ENCODE peak calls at places on chromosome 10, in ten cellular contexts. One of them, this sample, is unnamed.

GRCh38 chr10:84193846-84194423 is 402 bp upstream of the CDHR1 start:
- DNase-seq in IMR-90: no peak
- DNase-seq in GM13977: no peak
- DNase-seq in ELF-1: no peak
- DNase-seq in body of pancreas: no peak
- DNase-seq in activated CD4-positive, CD25-positive, alpha-beta regulatory T cell treated with anti-CD3 and anti-CD28 coated beads, Interleukin-2, amount 50 U/mL, for 72 hours: no peak
- DNase-seq in dorsolateral prefrontal cortex: no peak
- DNase-seq in midbrain: no peak
- DNase-seq in ureter: no peak
- DNase-seq in left colon: no peak
- DNase-seq in this sample: peak

GRCh38 chr10:49252313-49253034 is 46.5 kb upstream of the C10orf71 start:
- DNase-seq in IMR-90: no peak
- DNase-seq in GM13977: no peak
- DNase-seq in ELF-1: no peak
- DNase-seq in body of pancreas: no peak
- DNase-seq in activated CD4-positive, CD25-positive, alpha-beta regulatory T cell treated with anti-CD3 and anti-CD28 coated beads, Interleukin-2, amount 50 U/mL, for 72 hours: no peak
- DNase-seq in dorsolateral prefrontal cortex: no peak
- DNase-seq in midbrain: no peak
- DNase-seq in ureter: no peak
- DNase-seq in left colon: no peak
- DNase-seq in this sample: no peak

GRCh38 chr10:75542902-75543301 is 111.5 kb downstream of the LRMDA start:
- DNase-seq in IMR-90: no peak
- DNase-seq in GM13977: no peak
- DNase-seq in ELF-1: peak
- DNase-seq in body of pancreas: peak
- DNase-seq in activated CD4-positive, CD25-positive, alpha-beta regulatory T cell treated with anti-CD3 and anti-CD28 coated beads, Interleukin-2, amount 50 U/mL, for 72 hours: no peak
- DNase-seq in dorsolateral prefrontal cortex: no peak
- DNase-seq in midbrain: no peak
- DNase-seq in ureter: no peak
- DNase-seq in left colon: peak
- DNase-seq in this sample: no peak

GRCh38 chr10:1402821-1403507 is 334.4 kb downstream of the ADARB2 start:
- DNase-seq in IMR-90: no peak
- DNase-seq in GM13977: no peak
- DNase-seq in ELF-1: no peak
- DNase-seq in body of pancreas: no peak
- DNase-seq in activated CD4-positive, CD25-positive, alpha-beta regulatory T cell treated with anti-CD3 and anti-CD28 coated beads, Interleukin-2, amount 50 U/mL, for 72 hours: no peak
- DNase-seq in dorsolateral prefrontal cortex: no peak
- DNase-seq in midbrain: no peak
- DNase-seq in ureter: peak
- DNase-seq in left colon: no peak
- DNase-seq in this sample: no peak

GRCh38 chr10:123648595-123648994 is 17.6 kb upstream of the GPR26 start:
- DNase-seq in IMR-90: no peak
- DNase-seq in GM13977: no peak
- DNase-seq in ELF-1: no peak
- DNase-seq in body of pancreas: no peak
- DNase-seq in activated CD4-positive, CD25-positive, alpha-beta regulatory T cell treated with anti-CD3 and anti-CD28 coated beads, Interleukin-2, amount 50 U/mL, for 72 hours: no peak
- DNase-seq in dorsolateral prefrontal cortex: no peak
- DNase-seq in midbrain: no peak
- DNase-seq in ureter: peak
- DNase-seq in left colon: no peak
- DNase-seq in this sample: no peak

GRCh38 chr10:132541129-132541528 is 3.5 kb downstream of the INPP5A start:
- DNase-seq in IMR-90: no peak
- DNase-seq in GM13977: no peak
- DNase-seq in ELF-1: no peak
- DNase-seq in body of pancreas: no peak
- DNase-seq in activated CD4-positive, CD25-positive, alpha-beta regulatory T cell treated with anti-CD3 and anti-CD28 coated beads, Interleukin-2, amount 50 U/mL, for 72 hours: no peak
- DNase-seq in dorsolateral prefrontal cortex: no peak
- DNase-seq in midbrain: no peak
- DNase-seq in ureter: no peak
- DNase-seq in left colon: peak
- DNase-seq in this sample: no peak

GRCh38 chr10:86642499-86642898 is 11.8 kb upstream of the OPN4 start:
- DNase-seq in IMR-90: peak
- DNase-seq in GM13977: no peak
- DNase-seq in ELF-1: no peak
- DNase-seq in body of pancreas: no peak
- DNase-seq in activated CD4-positive, CD25-positive, alpha-beta regulatory T cell treated with anti-CD3 and anti-CD28 coated beads, Interleukin-2, amount 50 U/mL, for 72 hours: no peak
- DNase-seq in dorsolateral prefrontal cortex: no peak
- DNase-seq in midbrain: no peak
- DNase-seq in ureter: no peak
- DNase-seq in left colon: no peak
- DNase-seq in this sample: no peak

GRCh38 chr10:118557946-118558345 is 37.5 kb downstream of the PRLHR start:
- DNase-seq in IMR-90: no peak
- DNase-seq in GM13977: no peak
- DNase-seq in ELF-1: peak
- DNase-seq in body of pancreas: no peak
- DNase-seq in activated CD4-positive, CD25-positive, alpha-beta regulatory T cell treated with anti-CD3 and anti-CD28 coated beads, Interleukin-2, amount 50 U/mL, for 72 hours: no peak
- DNase-seq in dorsolateral prefrontal cortex: no peak
- DNase-seq in midbrain: no peak
- DNase-seq in ureter: no peak
- DNase-seq in left colon: no peak
- DNase-seq in this sample: no peak

GRCh38 chr10:63464402-63465292 is 1.1 kb downstream of the JMJD1C start:
- DNase-seq in IMR-90: peak
- DNase-seq in GM13977: peak
- DNase-seq in ELF-1: no peak
- DNase-seq in body of pancreas: no peak
- DNase-seq in activated CD4-positive, CD25-positive, alpha-beta regulatory T cell treated with anti-CD3 and anti-CD28 coated beads, Interleukin-2, amount 50 U/mL, for 72 hours: no peak
- DNase-seq in dorsolateral prefrontal cortex: no peak
- DNase-seq in midbrain: peak
- DNase-seq in ureter: no peak
- DNase-seq in left colon: no peak
- DNase-seq in this sample: no peak

GRCh38 chr10:51176976-51177690 is 102.8 kb downstream of the PRKG1 start:
- DNase-seq in IMR-90: peak
- DNase-seq in GM13977: no peak
- DNase-seq in ELF-1: no peak
- DNase-seq in body of pancreas: no peak
- DNase-seq in activated CD4-positive, CD25-positive, alpha-beta regulatory T cell treated with anti-CD3 and anti-CD28 coated beads, Interleukin-2, amount 50 U/mL, for 72 hours: no peak
- DNase-seq in dorsolateral prefrontal cortex: no peak
- DNase-seq in midbrain: no peak
- DNase-seq in ureter: no peak
- DNase-seq in left colon: no peak
- DNase-seq in this sample: no peak

GRCh38 chr10:61120805-61121204 is 176.8 kb upstream of the RHOBTB1 start:
- DNase-seq in IMR-90: no peak
- DNase-seq in GM13977: no peak
- DNase-seq in ELF-1: no peak
- DNase-seq in body of pancreas: no peak
- DNase-seq in activated CD4-positive, CD25-positive, alpha-beta regulatory T cell treated with anti-CD3 and anti-CD28 coated beads, Interleukin-2, amount 50 U/mL, for 72 hours: no peak
- DNase-seq in dorsolateral prefrontal cortex: no peak
- DNase-seq in midbrain: no peak
- DNase-seq in ureter: no peak
- DNase-seq in left colon: no peak
- DNase-seq in this sample: no peak

GRCh38 chr10:75403144-75404022 is 1.8 kb upstream of the ZNF503 start:
- DNase-seq in IMR-90: no peak
- DNase-seq in GM13977: peak
- DNase-seq in ELF-1: peak
- DNase-seq in body of pancreas: peak
- DNase-seq in activated CD4-positive, CD25-positive, alpha-beta regulatory T cell treated with anti-CD3 and anti-CD28 coated beads, Interleukin-2, amount 50 U/mL, for 72 hours: no peak
- DNase-seq in dorsolateral prefrontal cortex: no peak
- DNase-seq in midbrain: peak
- DNase-seq in ureter: peak
- DNase-seq in left colon: peak
- DNase-seq in this sample: peak

GRCh38 chr10:20936388-20936787 is 39.3 kb upstream of the NEBL start:
- DNase-seq in IMR-90: no peak
- DNase-seq in GM13977: no peak
- DNase-seq in ELF-1: no peak
- DNase-seq in body of pancreas: no peak
- DNase-seq in activated CD4-positive, CD25-positive, alpha-beta regulatory T cell treated with anti-CD3 and anti-CD28 coated beads, Interleukin-2, amount 50 U/mL, for 72 hours: no peak
- DNase-seq in dorsolateral prefrontal cortex: no peak
- DNase-seq in midbrain: no peak
- DNase-seq in ureter: no peak
- DNase-seq in left colon: no peak
- DNase-seq in this sample: no peak

GRCh38 chr10:11018830-11019692 is 1.4 kb downstream of the CELF2 start:
- DNase-seq in IMR-90: no peak
- DNase-seq in GM13977: no peak
- DNase-seq in ELF-1: no peak
- DNase-seq in body of pancreas: no peak
- DNase-seq in activated CD4-positive, CD25-positive, alpha-beta regulatory T cell treated with anti-CD3 and anti-CD28 coated beads, Interleukin-2, amount 50 U/mL, for 72 hours: no peak
- DNase-seq in dorsolateral prefrontal cortex: no peak
- DNase-seq in midbrain: no peak
- DNase-seq in ureter: no peak
- DNase-seq in left colon: no peak
- DNase-seq in this sample: no peak

GRCh38 chr10:69572159-69573055 is 815 bp downstream of the NEUROG3 start:
- DNase-seq in IMR-90: peak
- DNase-seq in GM13977: no peak
- DNase-seq in ELF-1: peak
- DNase-seq in body of pancreas: no peak
- DNase-seq in activated CD4-positive, CD25-positive, alpha-beta regulatory T cell treated with anti-CD3 and anti-CD28 coated beads, Interleukin-2, amount 50 U/mL, for 72 hours: no peak
- DNase-seq in dorsolateral prefrontal cortex: no peak
- DNase-seq in midbrain: no peak
- DNase-seq in ureter: no peak
- DNase-seq in left colon: no peak
- DNase-seq in this sample: peak

GRCh38 chr10:53023411-53023810 is 250.8 kb upstream of the MBL2 start:
- DNase-seq in IMR-90: no peak
- DNase-seq in GM13977: no peak
- DNase-seq in ELF-1: peak
- DNase-seq in body of pancreas: no peak
- DNase-seq in activated CD4-positive, CD25-positive, alpha-beta regulatory T cell treated with anti-CD3 and anti-CD28 coated beads, Interleukin-2, amount 50 U/mL, for 72 hours: no peak
- DNase-seq in dorsolateral prefrontal cortex: no peak
- DNase-seq in midbrain: no peak
- DNase-seq in ureter: no peak
- DNase-seq in left colon: no peak
- DNase-seq in this sample: no peak

GRCh38 chr10:34098817-34099567 is 716.1 kb downstream of the PARD3 start:
- DNase-seq in IMR-90: peak
- DNase-seq in GM13977: no peak
- DNase-seq in ELF-1: no peak
- DNase-seq in body of pancreas: no peak
- DNase-seq in activated CD4-positive, CD25-positive, alpha-beta regulatory T cell treated with anti-CD3 and anti-CD28 coated beads, Interleukin-2, amount 50 U/mL, for 72 hours: no peak
- DNase-seq in dorsolateral prefrontal cortex: no peak
- DNase-seq in midbrain: no peak
- DNase-seq in ureter: peak
- DNase-seq in left colon: no peak
- DNase-seq in this sample: no peak

GRCh38 chr10:29608476-29609301 is 26.1 kb downstream of the SVIL start:
- DNase-seq in IMR-90: no peak
- DNase-seq in GM13977: no peak
- DNase-seq in ELF-1: no peak
- DNase-seq in body of pancreas: no peak
- DNase-seq in activated CD4-positive, CD25-positive, alpha-beta regulatory T cell treated with anti-CD3 and anti-CD28 coated beads, Interleukin-2, amount 50 U/mL, for 72 hours: no peak
- DNase-seq in dorsolateral prefrontal cortex: no peak
- DNase-seq in midbrain: no peak
- DNase-seq in ureter: no peak
- DNase-seq in left colon: no peak
- DNase-seq in this sample: no peak

GRCh38 chr10:79242620-79243152 is 104.6 kb upstream of the PPIF start:
- DNase-seq in IMR-90: peak
- DNase-seq in GM13977: peak
- DNase-seq in ELF-1: peak
- DNase-seq in body of pancreas: peak
- DNase-seq in activated CD4-positive, CD25-positive, alpha-beta regulatory T cell treated with anti-CD3 and anti-CD28 coated beads, Interleukin-2, amount 50 U/mL, for 72 hours: peak
- DNase-seq in dorsolateral prefrontal cortex: peak
- DNase-seq in midbrain: peak
- DNase-seq in ureter: no peak
- DNase-seq in left colon: peak
- DNase-seq in this sample: peak

GRCh38 chr10:95798307-95798850 is 42.4 kb downstream of the ENTPD1 start:
- DNase-seq in IMR-90: no peak
- DNase-seq in GM13977: no peak
- DNase-seq in ELF-1: no peak
- DNase-seq in body of pancreas: no peak
- DNase-seq in activated CD4-positive, CD25-positive, alpha-beta regulatory T cell treated with anti-CD3 and anti-CD28 coated beads, Interleukin-2, amount 50 U/mL, for 72 hours: no peak
- DNase-seq in dorsolateral prefrontal cortex: no peak
- DNase-seq in midbrain: no peak
- DNase-seq in ureter: no peak
- DNase-seq in left colon: no peak
- DNase-seq in this sample: no peak

GRCh38 chr10:79425074-79425532 is 20.3 kb downstream of the ZCCHC24 start:
- DNase-seq in IMR-90: no peak
- DNase-seq in GM13977: no peak
- DNase-seq in ELF-1: no peak
- DNase-seq in body of pancreas: no peak
- DNase-seq in activated CD4-positive, CD25-positive, alpha-beta regulatory T cell treated with anti-CD3 and anti-CD28 coated beads, Interleukin-2, amount 50 U/mL, for 72 hours: no peak
- DNase-seq in dorsolateral prefrontal cortex: no peak
- DNase-seq in midbrain: no peak
- DNase-seq in ureter: no peak
- DNase-seq in left colon: no peak
- DNase-seq in this sample: no peak

GRCh38 chr10:132059760-132060508 is 5.8 kb upstream of the JAKMIP3 start:
- DNase-seq in IMR-90: no peak
- DNase-seq in GM13977: no peak
- DNase-seq in ELF-1: no peak
- DNase-seq in body of pancreas: no peak
- DNase-seq in activated CD4-positive, CD25-positive, alpha-beta regulatory T cell treated with anti-CD3 and anti-CD28 coated beads, Interleukin-2, amount 50 U/mL, for 72 hours: no peak
- DNase-seq in dorsolateral prefrontal cortex: no peak
- DNase-seq in midbrain: peak
- DNase-seq in ureter: no peak
- DNase-seq in left colon: no peak
- DNase-seq in this sample: no peak

GRCh38 chr10:128098631-128099030 is 27.6 kb downstream of the MKI67 start:
- DNase-seq in IMR-90: no peak
- DNase-seq in GM13977: no peak
- DNase-seq in ELF-1: no peak
- DNase-seq in body of pancreas: no peak
- DNase-seq in activated CD4-positive, CD25-positive, alpha-beta regulatory T cell treated with anti-CD3 and anti-CD28 coated beads, Interleukin-2, amount 50 U/mL, for 72 hours: no peak
- DNase-seq in dorsolateral prefrontal cortex: no peak
- DNase-seq in midbrain: no peak
- DNase-seq in ureter: no peak
- DNase-seq in left colon: no peak
- DNase-seq in this sample: no peak

GRCh38 chr10:119481781-119482426 is 60.6 kb downstream of the RGS10 start:
- DNase-seq in IMR-90: no peak
- DNase-seq in GM13977: no peak
- DNase-seq in ELF-1: no peak
- DNase-seq in body of pancreas: no peak
- DNase-seq in activated CD4-positive, CD25-positive, alpha-beta regulatory T cell treated with anti-CD3 and anti-CD28 coated beads, Interleukin-2, amount 50 U/mL, for 72 hours: no peak
- DNase-seq in dorsolateral prefrontal cortex: no peak
- DNase-seq in midbrain: no peak
- DNase-seq in ureter: no peak
- DNase-seq in left colon: no peak
- DNase-seq in this sample: no peak

GRCh38 chr10:120979435-120980315 is 128.5 kb downstream of the WDR11 start:
- DNase-seq in IMR-90: no peak
- DNase-seq in GM13977: no peak
- DNase-seq in ELF-1: peak
- DNase-seq in body of pancreas: peak
- DNase-seq in activated CD4-positive, CD25-positive, alpha-beta regulatory T cell treated with anti-CD3 and anti-CD28 coated beads, Interleukin-2, amount 50 U/mL, for 72 hours: no peak
- DNase-seq in dorsolateral prefrontal cortex: peak
- DNase-seq in midbrain: no peak
- DNase-seq in ureter: peak
- DNase-seq in left colon: peak
- DNase-seq in this sample: no peak

GRCh38 chr10:11424456-11425287 is 186.8 kb downstream of the USP6NL start:
- DNase-seq in IMR-90: peak
- DNase-seq in GM13977: peak
- DNase-seq in ELF-1: peak
- DNase-seq in body of pancreas: peak
- DNase-seq in activated CD4-positive, CD25-positive, alpha-beta regulatory T cell treated with anti-CD3 and anti-CD28 coated beads, Interleukin-2, amount 50 U/mL, for 72 hours: no peak
- DNase-seq in dorsolateral prefrontal cortex: peak
- DNase-seq in midbrain: peak
- DNase-seq in ureter: no peak
- DNase-seq in left colon: peak
- DNase-seq in this sample: no peak

GRCh38 chr10:101775273-101776131 is at the start of gene FGF8:
- DNase-seq in IMR-90: no peak
- DNase-seq in GM13977: no peak
- DNase-seq in ELF-1: no peak
- DNase-seq in body of pancreas: no peak
- DNase-seq in activated CD4-positive, CD25-positive, alpha-beta regulatory T cell treated with anti-CD3 and anti-CD28 coated beads, Interleukin-2, amount 50 U/mL, for 72 hours: no peak
- DNase-seq in dorsolateral prefrontal cortex: no peak
- DNase-seq in midbrain: no peak
- DNase-seq in ureter: peak
- DNase-seq in left colon: no peak
- DNase-seq in this sample: peak